ENCODE peak calls at places on chromosomes 1 and 21, in seven cellular contexts. S is fibroblast of villous mesenchyme, Y is fibroblast of lung, Q is AG04449, U is progenitor cell of endocrine pancreas, O is upper lobe of right lung, M is HFFc6. N is an unnamed sample.

GRCh38 chr1:179231923-179232322 is 2.4 kb upstream of the ABL2 start:
- DNase-seq in S (no peak), Y (no peak), Q (no peak), U (no peak), O (no peak), M (peak), N (no peak)

GRCh38 chr1:44547837-44548236 is 126.4 kb downstream of the TMEM53 start:
- DNase-seq in S (no peak), Y (no peak), Q (no peak), U (no peak), O (no peak), M (no peak), N (no peak)

GRCh38 chr1:184483101-184483813 is 96.4 kb downstream of the C1orf21 start:
- DNase-seq in S (peak), Y (peak), Q (no peak), U (no peak), O (no peak), M (peak), N (no peak)

GRCh38 chr1:7732331-7732730 is 38.8 kb upstream of the VAMP3 start:
- DNase-seq in S (no peak), Y (no peak), Q (no peak), U (no peak), O (no peak), M (no peak), N (no peak)

GRCh38 chr1:28887835-28888682 is 26.3 kb upstream of the EPB41 start:
- DNase-seq in S (no peak), Y (peak), Q (no peak), U (no peak), O (peak), M (no peak), N (peak)

GRCh38 chr1:81032374-81032773 is 768.4 kb upstream of the ADGRL2 start:
- DNase-seq in S (no peak), Y (no peak), Q (no peak), U (no peak), O (no peak), M (no peak), N (no peak)

GRCh38 chr1:174153085-174153824 is 6.1 kb upstream of the RABGAP1L start:
- DNase-seq in S (peak), Y (no peak), Q (no peak), U (no peak), O (no peak), M (peak), N (no peak)

GRCh38 chr1:30663596-30664091 is 59.7 kb downstream of the MATN1 start:
- DNase-seq in S (no peak), Y (no peak), Q (no peak), U (no peak), O (peak), M (no peak), N (no peak)

GRCh38 chr1:21100496-21100895 is 76.2 kb downstream of the EIF4G3 start:
- DNase-seq in S (peak), Y (peak), Q (no peak), U (no peak), O (no peak), M (no peak), N (peak)

GRCh38 chr1:113758631-113759340 is 500 bp downstream of the PHTF1 start:
- DNase-seq in S (peak), Y (peak), Q (no peak), U (peak), O (peak), M (peak), N (peak)

GRCh38 chr21:36929622-36930021 is 36.8 kb downstream of the HLCS start:
- DNase-seq in S (no peak), Y (no peak), Q (no peak), U (no peak), O (no peak), M (no peak), N (peak)

GRCh38 chr1:27519341-27520258 is 29.6 kb upstream of the WASF2 start:
- DNase-seq in S (no peak), Y (no peak), Q (no peak), U (no peak), O (peak), M (no peak), N (no peak)

GRCh38 chr1:111541721-111542120 is 38.3 kb upstream of the ADORA3 start:
- DNase-seq in S (peak), Y (no peak), Q (no peak), U (no peak), O (no peak), M (peak), N (no peak)

GRCh38 chr1:33152685-33153432 is 29.0 kb downstream of the TRIM62 start:
- DNase-seq in S (peak), Y (peak), Q (no peak), U (no peak), O (no peak), M (no peak), N (peak)

GRCh38 chr21:41801256-41801655 is 34.4 kb upstream of the RIPK4 start:
- DNase-seq in S (no peak), Y (no peak), Q (no peak), U (no peak), O (peak), M (no peak), N (no peak)

GRCh38 chr1:174535207-174535606 is 87.4 kb downstream of the GPR52 start:
- DNase-seq in S (no peak), Y (peak), Q (no peak), U (no peak), O (no peak), M (peak), N (no peak)

GRCh38 chr1:12010751-12011570 is 8.3 kb upstream of the MIIP start:
- DNase-seq in S (no peak), Y (no peak), Q (no peak), U (no peak), O (no peak), M (no peak), N (no peak)

GRCh38 chr1:62870148-62870547 is 86.2 kb downstream of the ATG4C start:
- DNase-seq in S (peak), Y (peak), Q (no peak), U (no peak), O (no peak), M (no peak), N (no peak)

GRCh38 chr1:2233997-2234761 is 6.1 kb downstream of the SKI start:
- DNase-seq in S (peak), Y (peak), Q (no peak), U (no peak), O (peak), M (peak), N (peak)

GRCh38 chr21:17139696-17140095 is 373.1 kb upstream of the CXADR start:
- DNase-seq in S (peak), Y (peak), Q (no peak), U (no peak), O (no peak), M (no peak), N (no peak)

GRCh38 chr21:26405735-26406361 is 167.2 kb downstream of the CYYR1 start:
- DNase-seq in S (peak), Y (peak), Q (peak), U (no peak), O (no peak), M (peak), N (peak)

GRCh38 chr1:115426271-115426771 is 88.3 kb upstream of the NGF start:
- DNase-seq in S (peak), Y (peak), Q (peak), U (no peak), O (no peak), M (peak), N (no peak)

GRCh38 chr1:201707027-201707426 is 121.9 kb upstream of the IPO9 start:
- DNase-seq in S (no peak), Y (no peak), Q (no peak), U (no peak), O (no peak), M (no peak), N (no peak)

GRCh38 chr1:201708691-201709090 is 120.3 kb upstream of the IPO9 start:
- DNase-seq in S (no peak), Y (no peak), Q (no peak), U (no peak), O (no peak), M (no peak), N (no peak)

GRCh38 chr1:201709564-201710295 is 119.2 kb upstream of the IPO9 start:
- DNase-seq in S (peak), Y (peak), Q (no peak), U (peak), O (peak), M (peak), N (peak)

GRCh38 chr1:201706109-201706508 is 122.8 kb upstream of the IPO9 start:
- DNase-seq in S (no peak), Y (no peak), Q (no peak), U (no peak), O (no peak), M (no peak), N (no peak)

DNA sequence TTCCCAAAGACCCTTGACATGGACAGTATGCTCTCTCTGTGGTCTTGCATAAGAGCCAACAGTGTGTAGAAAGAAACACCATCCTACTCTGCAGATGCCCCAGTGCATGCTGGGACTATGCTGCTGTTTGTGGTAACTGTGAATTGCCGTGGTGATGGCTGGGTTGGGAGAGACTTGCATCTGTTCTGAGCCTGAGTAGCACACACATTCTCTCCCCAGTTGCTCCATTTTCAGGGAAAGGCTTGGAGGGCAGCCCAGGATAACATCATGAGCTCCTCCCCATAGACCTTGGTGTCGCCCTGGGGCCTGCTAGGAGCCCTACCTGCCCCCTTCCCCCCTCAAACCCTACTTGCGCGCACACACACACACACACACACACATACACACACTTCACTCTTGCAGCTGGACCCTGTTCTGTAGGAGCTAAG is 120.9 kb upstream of the IPO9 start:
- DNase-seq in S (peak), Y (peak), Q (peak), U (no peak), O (no peak), M (peak), N (peak)
- TF ChIP-seq CTCF in S (no peak), Y (no peak), Q (no peak), U (no peak), O (no peak), M (no peak), N (no peak)

DNA sequence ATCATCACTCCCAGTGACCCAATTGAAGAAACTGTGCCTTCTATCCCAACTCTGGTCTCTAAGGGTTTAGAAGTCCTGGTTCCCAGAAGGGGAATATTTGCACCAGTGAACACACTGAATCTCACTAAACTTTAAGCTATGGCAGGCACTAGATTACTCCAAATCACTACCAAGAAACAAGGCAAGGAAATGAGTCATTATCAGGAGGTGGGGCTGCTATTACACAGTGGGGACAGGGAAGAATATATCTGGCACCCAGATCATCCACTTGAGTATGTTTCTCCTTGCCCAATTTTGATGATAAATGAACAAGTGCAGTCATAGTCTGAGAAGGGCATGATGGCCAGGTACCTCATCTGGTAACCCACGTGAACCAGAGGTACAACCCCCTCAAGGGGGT is 7.0 kb downstream of the MRPL9 start:
- DNase-seq in S (peak), Y (peak), Q (no peak), U (no peak), O (no peak), M (peak), N (no peak)
- TF ChIP-seq CTCF in S (no peak), Y (no peak), Q (no peak), U (no peak), O (no peak), M (no peak), N (no peak)

GRCh38 chr1:15288173-15288926 is 41.3 kb downstream of the FHAD1 start:
- DNase-seq in S (no peak), Y (no peak), Q (no peak), U (no peak), O (peak), M (no peak), N (no peak)
- TF ChIP-seq CTCF in S (no peak), Y (no peak), Q (no peak), U (no peak), O (no peak), M (no peak), N (no peak)

GRCh38 chr21:34857874-34858273 is 189.1 kb downstream of the CLIC6 start:
- DNase-seq in S (no peak), Y (no peak), Q (no peak), U (no peak), O (no peak), M (no peak), N (no peak)
- TF ChIP-seq CTCF in S (peak), Y (peak), Q (peak), U (peak), O (no peak), M (peak), N (peak)

DNA sequence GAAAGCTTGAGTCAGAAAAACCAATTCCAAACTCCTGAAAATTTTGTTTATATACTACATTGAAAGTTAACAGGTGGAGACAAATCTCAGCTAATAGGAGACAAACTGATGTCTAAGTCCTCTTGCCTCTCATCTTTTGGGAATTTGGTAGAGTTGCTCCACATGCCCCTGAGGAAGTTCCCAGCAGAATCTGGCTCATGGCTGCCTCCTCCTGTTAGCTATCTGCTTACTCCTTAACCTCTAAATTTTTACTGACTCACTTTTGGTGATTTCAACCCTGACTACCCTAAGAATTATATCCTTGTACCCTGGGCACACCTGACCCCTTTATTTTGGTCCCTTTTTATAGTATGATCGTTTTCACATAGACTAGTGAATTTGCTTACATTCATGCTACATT is 633.7 kb upstream of the USP24 start:
- DNase-seq in S (peak), Y (peak), Q (no peak), U (no peak), O (no peak), M (peak), N (no peak)
- TF ChIP-seq CTCF in S (peak), Y (peak), Q (peak), U (no peak), O (no peak), M (peak), N (no peak)

GRCh38 chr1:206106328-206107167 is 10.6 kb downstream of the AVPR1B start:
- DNase-seq in S (peak), Y (peak), Q (peak), U (peak), O (peak), M (peak), N (peak)
- TF ChIP-seq CTCF in S (peak), Y (peak), Q (peak), U (peak), O (peak), M (peak), N (peak)

DNA sequence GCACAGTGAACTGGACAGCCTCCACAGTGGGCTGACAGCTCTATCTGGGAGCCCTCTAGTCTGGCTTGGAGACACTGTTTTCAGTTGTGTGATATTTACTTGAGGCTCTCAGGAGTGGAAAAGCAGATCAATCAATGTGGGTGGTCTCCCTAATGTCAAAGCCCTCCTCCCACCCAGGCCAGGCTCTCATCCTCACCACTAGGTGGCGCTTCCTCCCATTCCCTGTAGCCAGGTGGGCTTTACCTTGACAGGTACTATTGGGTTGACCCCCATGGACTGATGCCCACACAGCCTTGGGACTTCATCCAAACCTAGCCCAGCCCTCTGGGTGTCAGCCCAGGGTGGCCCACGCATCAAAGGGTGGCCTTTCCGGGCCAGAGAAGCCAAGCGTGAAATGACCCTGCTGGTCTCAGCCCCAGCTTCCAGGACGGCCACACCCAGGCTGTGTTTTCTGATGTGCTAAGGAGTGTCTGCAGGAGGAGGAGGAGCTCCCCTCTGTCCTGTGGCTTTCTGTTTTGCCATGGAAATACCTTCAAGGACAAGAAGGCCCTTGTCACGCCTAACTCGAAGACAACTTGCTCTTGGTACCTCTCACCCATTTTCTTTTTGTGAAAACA is 54.0 kb downstream of the CLIC6 start:
- DNase-seq in S (no peak), Y (no peak), Q (no peak), U (peak), O (no peak), M (no peak), N (peak)
- TF ChIP-seq CTCF in S (peak), Y (no peak), Q (peak), U (peak), O (peak), M (peak), N (peak)

N was measured in A673.